ENCODE peak calls at places on chromosomes 4 and X, in six cellular contexts. D is left ventricle myocardium inferior; P is tibial artery; U is CD8-positive, alpha-beta T cell; T is hepatocyte; G is adrenal gland. M is an unnamed sample.
A peak's percentile ranks its signal among the peaks of the same experiment; 100 is the strongest.

GRCh38 chr4:123955167-123955824 is 558.7 kb downstream of the SPRY1 start:
- DNase-seq in G (no peak), U (no peak), T (no peak), D (no peak), P (no peak), M (no peak)

GRCh38 chr4:1305781-1306455 is 16.2 kb downstream of the MAEA start:
- DNase-seq in U (peak; percentile 15), P (no peak), D (no peak), G (no peak), T (no peak), M (no peak)

GRCh38 chr4:43048570-43048969 is 156.1 kb downstream of the GRXCR1 start:
- DNase-seq in G (no peak), P (no peak), D (no peak), T (no peak), U (no peak), M (no peak)

GRCh38 chr4:114839986-114840385 is 241.4 kb downstream of the UGT8 start:
- DNase-seq in G (no peak), P (no peak), D (no peak), T (no peak), U (no peak), M (no peak)

GRCh38 chrX:119063428-119063827 is 9.4 kb upstream of the CT47C1 start:
- DNase-seq in U (no peak), P (no peak), D (no peak), T (no peak), G (no peak), M (no peak)

GRCh38 chrX:42219231-42219630 is 295.9 kb upstream of the CASK start:
- DNase-seq in T (no peak), P (no peak), U (no peak), G (no peak), D (no peak), M (no peak)

GRCh38 chr4:3252831-3253641 is 4.1 kb downstream of the MSANTD1 start:
- DNase-seq in T (no peak), P (peak; percentile 12), U (no peak), D (peak; percentile 13), G (no peak), M (no peak)

GRCh38 chrX:46178763-46179162 is 366.5 kb downstream of the ZNF674 start:
- DNase-seq in U (no peak), T (no peak), P (no peak), G (no peak), D (no peak), M (no peak)

GRCh38 chrX:107597791-107598190 is 30.5 kb upstream of the PRPS1 start:
- DNase-seq in D (no peak), P (no peak), U (no peak), T (no peak), G (no peak), M (no peak)

GRCh38 chr4:156946508-156947197 is 24.9 kb downstream of the PDGFC start:
- DNase-seq in G (peak; percentile 49), P (peak; percentile 59), U (no peak), D (no peak), T (peak; percentile 53), M (peak; percentile 27)

GRCh38 chrX:2774057-2774456 is 22.2 kb downstream of the XG start:
- DNase-seq in T (no peak), D (no peak), G (no peak), U (no peak), P (no peak), M (no peak)
- H3K4me1 ChIP-seq in T (no peaks in the 10 kb centered on the region), D (no peaks in the 10 kb centered on the region), G (no peaks in the 10 kb centered on the region), U (no peaks in the 10 kb centered on the region), P (no peaks in the 10 kb centered on the region), M (no peaks in the 10 kb centered on the region)

DNA sequence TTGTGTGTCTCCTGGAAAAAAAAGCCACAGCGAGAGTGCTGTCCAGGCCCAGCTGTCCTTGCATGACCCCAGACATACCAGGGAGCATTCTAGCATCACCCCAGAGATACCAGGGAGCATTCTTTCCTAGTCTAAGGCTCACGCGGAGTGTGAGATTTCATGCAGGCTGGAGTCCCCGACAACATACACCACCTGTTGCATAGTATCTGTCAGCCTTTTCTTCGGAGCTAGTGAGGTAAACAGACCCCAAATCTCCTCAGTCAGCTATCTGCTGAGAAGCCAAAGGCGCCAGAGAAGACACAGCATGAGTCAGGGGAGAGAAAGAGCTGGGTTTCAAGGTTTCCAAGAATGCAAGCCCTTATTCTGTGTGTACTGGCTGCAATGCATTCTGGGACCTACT is 23.1 kb upstream of the ZXDA start:
- DNase-seq in U (no peak), T (no peak), P (no peak), D (no peak), G (no peak), M (no peak)
- H3K36me3 ChIP-seq in U (no peaks in the 10 kb centered on the region), T (no peaks in the 10 kb centered on the region), P (no peaks in the 10 kb centered on the region), D (no peaks in the 10 kb centered on the region), G (no peaks in the 10 kb centered on the region), M (no peaks in the 10 kb centered on the region)

DNA sequence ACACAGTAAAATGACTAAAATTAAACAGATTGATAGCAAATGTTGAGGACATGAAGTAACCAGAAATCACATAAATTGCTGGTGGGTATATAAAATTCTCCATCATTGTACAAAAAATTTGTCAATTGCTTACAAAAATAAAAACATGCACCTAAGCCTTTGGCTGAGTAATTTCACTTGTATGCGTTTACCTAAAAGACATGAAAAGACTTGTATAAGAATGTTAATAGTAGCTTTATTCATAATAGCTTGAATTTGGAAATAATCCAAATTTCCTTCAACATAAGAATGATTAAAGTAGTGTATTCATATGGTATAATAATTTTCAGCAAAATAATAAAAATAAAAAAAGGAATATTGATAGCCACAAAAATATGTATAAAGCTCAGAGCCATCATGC is 37.7 kb downstream of the PDHA2 start:
- DNase-seq in G (no peak), T (no peak), P (no peak), U (no peak), D (no peak), M (no peak)
- H3K9me3 ChIP-seq in G (peaks cover 12% of the 10 kb centered on the region), T (no peaks in the 10 kb centered on the region), P (no peaks in the 10 kb centered on the region), U (no peaks in the 10 kb centered on the region), D (peaks cover 13% of the 10 kb centered on the region), M (no peaks in the 10 kb centered on the region)

DNA sequence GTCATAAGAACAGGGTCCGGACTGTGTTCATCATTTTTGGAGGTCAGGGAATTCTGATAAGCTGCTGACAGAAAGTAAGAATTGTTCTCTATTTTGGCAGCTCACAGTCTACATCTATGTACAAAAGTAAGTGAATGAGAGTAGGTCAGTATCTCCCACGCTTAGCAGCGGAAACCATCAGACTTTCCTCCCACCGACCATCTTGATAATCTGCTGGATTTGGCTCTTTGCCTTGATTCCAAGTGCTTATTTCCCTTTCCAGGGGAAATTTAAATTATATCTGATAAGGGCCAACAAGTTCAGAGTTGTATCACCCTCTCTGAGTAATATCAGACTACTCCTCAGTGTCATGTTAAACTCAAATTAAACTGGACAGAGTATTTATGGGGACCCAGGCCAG is 118.0 kb downstream of the CAMK2D start:
- DNase-seq in P (no peak), U (no peak), T (no peak), G (no peak), D (no peak), M (no peak)
- H3K4me1 ChIP-seq in P (peaks cover 27% of the 10 kb centered on the region), U (peaks cover 16% of the 10 kb centered on the region), T (peaks cover 70% of the 10 kb centered on the region), G (peaks cover 26% of the 10 kb centered on the region), D (peaks cover 87% of the 10 kb centered on the region), M (peaks cover 5% of the 10 kb centered on the region)

DNA sequence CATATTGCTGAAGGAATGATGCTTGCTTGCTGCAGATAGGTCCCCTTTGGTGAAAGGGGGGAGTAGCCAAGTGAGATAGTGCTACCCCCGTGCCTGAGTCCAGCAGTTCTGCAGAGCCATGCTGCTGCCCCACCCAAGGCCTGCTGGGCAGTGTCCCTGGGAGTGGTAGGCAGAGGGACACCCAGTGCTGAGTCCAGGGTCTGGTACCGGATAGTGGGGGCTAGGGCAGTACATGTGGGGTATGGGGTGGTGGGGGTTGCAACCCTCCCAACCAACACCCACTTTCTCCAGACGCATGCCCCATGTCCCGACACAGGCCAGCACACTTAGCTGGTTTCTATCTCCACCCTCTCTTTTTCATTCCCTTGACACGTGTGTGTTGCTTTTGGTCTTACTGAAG is 62.0 kb upstream of the TLR2 start:
- DNase-seq in D (no peak), P (no peak), G (no peak), T (no peak), U (no peak), M (no peak)
- H3K36me3 ChIP-seq in D (peaks cover 79% of the 10 kb centered on the region), P (peaks cover 72% of the 10 kb centered on the region), G (no peaks in the 10 kb centered on the region), T (no peaks in the 10 kb centered on the region), U (peaks cover 71% of the 10 kb centered on the region), M (no peaks in the 10 kb centered on the region)